ENCODE peak calls at places on chromosome 1, in seven cellular contexts. K is endothelial cell, C is ELR, R is NCI-H460, J is heart left ventricle, B is T-helper 17 cell, A is Right ventricle myocardium superior. E is an unnamed sample.

GRCh38 chr1:111570781-111571181 is 48.8 kb upstream of the RAP1A start:
- DNase-seq in C (peak), A (no peak), J (no peak), K (peak), R (no peak), B (no peak), E (no peak)

GRCh38 chr1:18293291-18293690 is 185.7 kb downstream of the IGSF21 start:
- DNase-seq in B (no peak), R (no peak), A (no peak), K (no peak), J (no peak), C (no peak), E (no peak)

GRCh38 chr1:98264727-98265126 is 343.9 kb upstream of the DPYD start:
- DNase-seq in R (no peak), A (no peak), J (no peak), C (no peak), K (no peak), B (no peak), E (no peak)

GRCh38 chr1:75092141-75092540 is 42.0 kb upstream of the LHX8 start:
- DNase-seq in A (no peak), B (no peak), J (no peak), C (no peak), K (no peak), R (no peak), E (no peak)

GRCh38 chr1:115445090-115445489 is 107.0 kb upstream of the NGF start:
- DNase-seq in K (no peak), B (no peak), J (no peak), R (no peak), A (no peak), C (no peak), E (no peak)

GRCh38 chr1:232142403-232143314 is 487.3 kb downstream of the SIPA1L2 start:
- DNase-seq in C (peak), B (no peak), R (peak), K (no peak), A (no peak), J (peak), E (peak)

GRCh38 chr1:225877570-225877969 is 4.6 kb downstream of the TMEM63A start:
- DNase-seq in B (no peak), R (peak), A (peak), J (peak), K (peak), C (peak), E (peak)

GRCh38 chr1:224427346-224427745 is 7.3 kb downstream of the WDR26 start:
- DNase-seq in C (peak), J (no peak), A (no peak), K (no peak), B (no peak), R (no peak), E (no peak)

GRCh38 chr1:153670257-153670858 is 435 bp downstream of the ILF2 start:
- DNase-seq in J (no peak), C (peak), B (peak), R (no peak), A (no peak), K (no peak), E (no peak)

GRCh38 chr1:9195651-9196050 is 38.9 kb upstream of the H6PD start:
- DNase-seq in B (no peak), C (no peak), R (no peak), K (no peak), J (no peak), A (no peak), E (no peak)

GRCh38 chr1:59638172-59638800 is 176.5 kb upstream of the HOOK1 start:
- DNase-seq in C (peak), A (no peak), B (no peak), R (no peak), K (peak), J (no peak), E (peak)

GRCh38 chr1:173392895-173393654 is 84.1 kb upstream of the PRDX6 start:
- DNase-seq in A (no peak), R (peak), K (no peak), B (no peak), J (no peak), C (peak), E (peak)

GRCh38 chr1:80731241-80731894 is 1069.4 kb upstream of the ADGRL2 start:
- DNase-seq in C (no peak), A (peak), J (no peak), R (no peak), B (no peak), K (no peak), E (no peak)

GRCh38 chr1:81118550-81118949 is 682.2 kb upstream of the ADGRL2 start:
- DNase-seq in R (no peak), C (peak), K (no peak), A (no peak), J (no peak), B (no peak), E (no peak)

GRCh38 chr1:24294757-24295371 is 24.3 kb upstream of the GRHL3 start:
- DNase-seq in C (peak), B (no peak), R (peak), K (no peak), J (peak), A (no peak), E (peak)

GRCh38 chr1:60831780-60832179 is 250.6 kb upstream of the NFIA start:
- DNase-seq in J (no peak), K (no peak), B (no peak), C (no peak), R (no peak), A (no peak), E (no peak)

GRCh38 chr1:92923664-92924063 is 37.6 kb downstream of the DIPK1A start:
- DNase-seq in B (no peak), C (no peak), R (peak), J (no peak), A (no peak), K (no peak), E (no peak)

E was measured in A549.